ENCODE peak calls at places on chromosomes 16 and 17, in eight cellular contexts. K is astrocyte of the spinal cord, Q is tibial nerve, X is prostate gland, S is colonic mucosa, A is A549, T is epithelial cell of esophagus, U is fibroblast of pulmonary artery. E is an unnamed sample.

GRCh38 chr16:81347425-81347824 is 32.7 kb downstream of the GAN start:
- DNase-seq in K (no peak), Q (no peak), X (no peak), S (no peak), A (no peak), T (no peak), U (no peak), E (no peak)

GRCh38 chr17:13474073-13474800 is 127.5 kb downstream of the HS3ST3A1 start:
- DNase-seq in K (peak; percentile 35), Q (no peak), X (no peak), S (no peak), A (no peak), T (no peak), U (no peak), E (peak; percentile 28)

GRCh38 chr17:43817826-43818225 is 15.1 kb downstream of the MPP3 start:
- DNase-seq in K (no peak), Q (no peak), X (no peak), S (no peak), A (no peak), T (no peak), U (no peak), E (no peak)

GRCh38 chr16:27253526-27253930 is 15.0 kb downstream of the NSMCE1 start:
- DNase-seq in K (peak; percentile 88), Q (no peak), X (no peak), S (no peak), A (peak; percentile 52), T (peak; percentile 81), U (peak; percentile 77), E (peak; percentile 90)

GRCh38 chr17:21089145-21089544 is 37.6 kb upstream of the DHRS7B start:
- DNase-seq in K (no peak), Q (no peak), X (no peak), S (no peak), A (no peak), T (peak; percentile 33), U (no peak), E (peak; percentile 55)

GRCh38 chr16:89922884-89923639 is at the start of gene TUBB3:
- DNase-seq in K (peak; percentile 84), Q (no peak), X (peak; percentile 56), S (peak; percentile 63), A (peak; percentile 94), T (peak; percentile 80), U (peak; percentile 82), E (peak; percentile 66)

GRCh38 chr17:21132428-21132827 is 5.7 kb downstream of the DHRS7B start:
- DNase-seq in K (no peak), Q (no peak), X (no peak), S (no peak), A (no peak), T (no peak), U (no peak), E (peak; percentile 18)

GRCh38 chr17:65260626-65261025 is 123.5 kb downstream of the RGS9 start:
- DNase-seq in K (no peak), Q (no peak), X (no peak), S (no peak), A (no peak), T (no peak), U (no peak), E (no peak)

GRCh38 chr17:35726609-35727460 is 4.6 kb upstream of the RASL10B start:
- DNase-seq in K (peak; percentile 93), Q (peak; percentile 65), X (no peak), S (peak; percentile 53), A (no peak), T (peak; percentile 76), U (peak; percentile 93), E (peak; percentile 80)

GRCh38 chr16:56428087-56428486 is 2.7 kb upstream of the AMFR start:
- DNase-seq in K (no peak), Q (no peak), X (no peak), S (no peak), A (no peak), T (peak; percentile 57), U (no peak), E (peak; percentile 6)

GRCh38 chr17:76139801-76140660 is 1.0 kb downstream of the FOXJ1 start:
- DNase-seq in K (no peak), Q (no peak), X (no peak), S (peak; percentile 59), A (no peak), T (no peak), U (no peak), E (peak; percentile 7)

GRCh38 chr16:57091200-57091989 is 988 bp upstream of the CPNE2 start:
- DNase-seq in K (peak; percentile 50), Q (peak; percentile 48), X (no peak), S (peak; percentile 66), A (peak; percentile 67), T (peak; percentile 67), U (peak; percentile 42), E (peak; percentile 29)

GRCh38 chr17:73643012-73643845 is 1.0 kb downstream of the SDK2 start:
- DNase-seq in K (no peak), Q (no peak), X (peak; percentile 26), S (peak; percentile 47), A (peak; percentile 90), T (peak; percentile 52), U (no peak), E (no peak)

GRCh38 chr17:2122641-2123302 is 67.9 kb downstream of the HIC1 start:
- DNase-seq in K (peak; percentile 86), Q (peak; percentile 45), X (peak; percentile 82), S (peak; percentile 80), A (no peak), T (peak; percentile 81), U (peak; percentile 91), E (peak; percentile 73)

GRCh38 chr17:19010729-19011505 is 6.4 kb upstream of the FAM83G start:
- DNase-seq in K (no peak), Q (no peak), X (no peak), S (peak; percentile 88), A (peak; percentile 65), T (peak; percentile 91), U (no peak), E (peak; percentile 14)

GRCh38 chr16:67150833-67151396 is at the start of gene B3GNT9:
- DNase-seq in K (peak; percentile 68), Q (peak; percentile 56), X (peak; percentile 72), S (peak; percentile 74), A (peak; percentile 82), T (peak; percentile 59), U (peak; percentile 71), E (peak; percentile 68)

GRCh38 chr17:12842936-12843335 is 53.6 kb downstream of the ARHGAP44 start:
- DNase-seq in K (no peak), Q (no peak), X (no peak), S (no peak), A (no peak), T (no peak), U (no peak), E (no peak)

GRCh38 chr16:19898924-19899604 is 14.4 kb upstream of the GPRC5B start:
- DNase-seq in K (peak; percentile 47), Q (peak; percentile 73), X (peak; percentile 39), S (peak; percentile 55), A (peak; percentile 68), T (peak; percentile 62), U (peak; percentile 62), E (peak; percentile 63)

GRCh38 chr16:28120754-28121153 is 57.2 kb upstream of the GSG1L start:
- DNase-seq in K (no peak), Q (no peak), X (no peak), S (no peak), A (no peak), T (no peak), U (no peak), E (no peak)

GRCh38 chr17:29177541-29177870 is 2.7 kb downstream of the MYO18A start:
- DNase-seq in K (no peak), Q (no peak), X (no peak), S (no peak), A (no peak), T (no peak), U (no peak), E (no peak)

GRCh38 chr17:29179232-29180036 is 764 bp downstream of the MYO18A start:
- DNase-seq in K (no peak), Q (no peak), X (peak; percentile 57), S (peak; percentile 95), A (peak; percentile 79), T (peak; percentile 88), U (no peak), E (no peak)

GRCh38 chr17:29177871-29178749 is 2.1 kb downstream of the MYO18A start:
- DNase-seq in K (no peak), Q (no peak), X (no peak), S (peak; percentile 81), A (peak; percentile 54), T (peak; percentile 34), U (no peak), E (no peak)

GRCh38 chr17:29180051-29180787 is at the start of gene MYO18A:
- DNase-seq in K (peak; percentile 69), Q (peak; percentile 56), X (peak; percentile 64), S (peak; percentile 83), A (peak; percentile 92), T (peak; percentile 86), U (peak; percentile 77), E (peak; percentile 64)

GRCh38 chr17:29178750-29179231 is 1.4 kb downstream of the MYO18A start:
- DNase-seq in K (no peak), Q (no peak), X (no peak), S (peak; percentile 56), A (peak; percentile 41), T (peak; percentile 91), U (no peak), E (no peak)
- H3K4me3 ChIP-seq in K (no peak overlapping the region), Q (peak overlapping the region; percentile 62), X (no peak overlapping the region), S (peak overlapping the region; percentile 60), A (peak overlapping the region; percentile 60), T (peak overlapping the region; percentile 72), U (peak overlapping the region; percentile 61), E (no peak overlapping the region)

DNA sequence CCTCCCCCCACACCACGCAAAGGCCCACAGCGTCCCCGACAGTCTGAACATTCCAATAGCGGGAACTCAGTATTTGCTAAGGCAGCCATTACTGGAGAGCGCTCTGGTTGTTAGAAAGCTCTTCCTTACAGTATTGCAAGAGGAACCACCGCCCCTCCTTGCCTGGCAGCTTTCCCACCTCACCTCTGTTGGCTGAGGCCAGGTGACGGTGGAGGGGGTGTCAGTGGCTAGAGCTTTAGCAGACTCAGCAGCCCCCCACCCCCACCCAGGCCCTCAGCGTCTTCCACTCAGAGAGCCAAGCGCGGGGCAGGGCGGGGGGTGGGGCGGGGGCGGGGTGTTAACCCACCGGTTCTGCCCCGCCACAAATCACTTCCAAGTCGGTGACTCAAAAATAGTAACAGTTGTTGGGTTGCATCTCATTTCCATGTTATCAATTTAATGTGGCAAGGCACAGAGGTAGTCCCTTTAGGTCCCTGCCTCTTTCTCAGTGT is 2.3 kb upstream of the PLEKHH3 start:
- DNase-seq in K (peak; percentile 53), Q (peak; percentile 52), X (peak; percentile 24), S (peak; percentile 75), A (peak; percentile 57), T (peak; percentile 79), U (peak; percentile 55), E (peak; percentile 59)
- TF ChIP-seq CTCF in K (no peak), Q (no peak), X (no peak), S (no peak), A (no peak), T (no peak), U (no peak), E (no peak)

GRCh38 chr16:2856686-2857450 is 1.1 kb downstream of the PRSS22 start:
- DNase-seq in K (no peak), Q (no peak), X (no peak), S (no peak), A (no peak), T (no peak), U (no peak), E (no peak)
- H3K4me3 ChIP-seq in K (no peak overlapping the region), Q (no peak overlapping the region), X (peak overlapping the region; percentile 42), S (peak overlapping the region; percentile 34), A (no peak overlapping the region), T (peak overlapping the region; percentile 44), U (no peak overlapping the region), E (no peak overlapping the region)

DNA sequence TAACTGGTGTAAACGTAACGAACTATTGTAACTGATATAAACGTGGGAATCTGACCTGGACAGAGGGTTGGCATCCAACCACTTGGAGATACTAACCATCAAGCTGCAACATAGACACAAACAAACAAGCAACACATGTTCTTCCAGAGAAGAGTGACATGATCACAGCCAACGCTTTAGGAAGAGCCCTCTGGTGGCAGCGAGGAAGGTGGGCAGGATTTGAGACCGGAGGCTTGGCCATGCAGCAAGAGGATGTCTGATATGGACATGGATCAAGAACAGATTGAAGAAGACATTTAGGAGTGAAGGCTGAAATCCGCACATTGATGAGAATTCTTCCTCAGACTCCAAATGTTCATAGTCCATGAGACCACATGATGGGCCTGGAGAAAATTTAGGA is 40.3 kb upstream of the TNRC6A start:
- DNase-seq in K (peak; percentile 48), Q (no peak), X (no peak), S (no peak), A (peak; percentile 60), T (peak; percentile 68), U (peak; percentile 73), E (peak; percentile 62)
- TF ChIP-seq CTCF in K (peak; percentile 85), Q (no peak), X (no peak), S (peak; percentile 26), A (peak; percentile 82), T (peak; percentile 76), U (peak; percentile 90), E (peak; percentile 72)